ENCODE peak calls at places on chromosomes 13 and 19, in six cellular contexts. E, R, J, F, B and U are unnamed samples.

GRCh38 chr13:82062772-82063171 is 1721.8 kb upstream of the SPRY2 start:
- DNase-seq in E (no peak), R (no peak), J (no peak), F (no peak), B (peak; percentile 1), U (no peak)

GRCh38 chr13:26342898-26343297 is 89.0 kb downstream of the CDK8 start:
- DNase-seq in E (peak; percentile 30), R (no peak), J (no peak), F (no peak), B (no peak), U (no peak)

GRCh38 chr19:45994456-45994988 is 745 bp upstream of the CCDC61 start:
- DNase-seq in E (no peak), R (no peak), J (no peak), F (no peak), B (no peak), U (no peak)

GRCh38 chr13:51822106-51822840 is 18.3 kb upstream of the DHRS12 start:
- DNase-seq in E (no peak), R (no peak), J (no peak), F (no peak), B (no peak), U (no peak)

GRCh38 chr19:31389874-31390273 is 40.6 kb upstream of the TSHZ3 start:
- DNase-seq in E (no peak), R (no peak), J (no peak), F (no peak), B (no peak), U (no peak)

GRCh38 chr19:3108775-3109174 is 14.6 kb downstream of the GNA11 start:
- DNase-seq in E (peak; percentile 84), R (peak; percentile 83), J (peak; percentile 57), F (peak; percentile 50), B (peak; percentile 61), U (no peak)

GRCh38 chr13:20713014-20713376 is 9.5 kb downstream of the IL17D start:
- DNase-seq in E (no peak), R (no peak), J (no peak), F (no peak), B (no peak), U (no peak)

GRCh38 chr13:113565526-113566226 is 18.9 kb upstream of the TFDP1 start:
- DNase-seq in E (no peak), R (peak; percentile 53), J (no peak), F (no peak), B (no peak), U (no peak)

GRCh38 chr13:31859546-31859945 is 120.2 kb downstream of the RXFP2 start:
- DNase-seq in E (no peak), R (no peak), J (no peak), F (no peak), B (no peak), U (no peak)

GRCh38 chr19:47186337-47187022 is 44.5 kb downstream of the BBC3 start:
- DNase-seq in E (no peak), R (no peak), J (peak; percentile 36), F (no peak), B (no peak), U (no peak)

GRCh38 chr13:75666646-75667351 is 30.7 kb downstream of the LMO7 start:
- DNase-seq in E (no peak), R (no peak), J (no peak), F (peak; percentile 79), B (no peak), U (no peak)

GRCh38 chr13:52851153-52851962 is 2.9 kb upstream of the PCDH8 start:
- DNase-seq in E (no peak), R (peak; percentile 71), J (peak; percentile 22), F (no peak), B (no peak), U (peak; percentile 29)

GRCh38 chr19:49573451-49573850 is 6.9 kb downstream of the NOSIP start:
- DNase-seq in E (no peak), R (no peak), J (no peak), F (peak; percentile 20), B (no peak), U (no peak)

GRCh38 chr19:49570138-49570856 is 10.1 kb downstream of the NOSIP start:
- DNase-seq in E (peak; percentile 93), R (no peak), J (peak; percentile 87), F (peak; percentile 84), B (peak; percentile 92), U (peak; percentile 42)

GRCh38 chr19:49574206-49574755 is 6.1 kb downstream of the NOSIP start:
- DNase-seq in E (no peak), R (no peak), J (no peak), F (no peak), B (no peak), U (no peak)

GRCh38 chr19:49573009-49573408 is 7.3 kb downstream of the NOSIP start:
- DNase-seq in E (no peak), R (no peak), J (no peak), F (no peak), B (no peak), U (no peak)

DNA sequence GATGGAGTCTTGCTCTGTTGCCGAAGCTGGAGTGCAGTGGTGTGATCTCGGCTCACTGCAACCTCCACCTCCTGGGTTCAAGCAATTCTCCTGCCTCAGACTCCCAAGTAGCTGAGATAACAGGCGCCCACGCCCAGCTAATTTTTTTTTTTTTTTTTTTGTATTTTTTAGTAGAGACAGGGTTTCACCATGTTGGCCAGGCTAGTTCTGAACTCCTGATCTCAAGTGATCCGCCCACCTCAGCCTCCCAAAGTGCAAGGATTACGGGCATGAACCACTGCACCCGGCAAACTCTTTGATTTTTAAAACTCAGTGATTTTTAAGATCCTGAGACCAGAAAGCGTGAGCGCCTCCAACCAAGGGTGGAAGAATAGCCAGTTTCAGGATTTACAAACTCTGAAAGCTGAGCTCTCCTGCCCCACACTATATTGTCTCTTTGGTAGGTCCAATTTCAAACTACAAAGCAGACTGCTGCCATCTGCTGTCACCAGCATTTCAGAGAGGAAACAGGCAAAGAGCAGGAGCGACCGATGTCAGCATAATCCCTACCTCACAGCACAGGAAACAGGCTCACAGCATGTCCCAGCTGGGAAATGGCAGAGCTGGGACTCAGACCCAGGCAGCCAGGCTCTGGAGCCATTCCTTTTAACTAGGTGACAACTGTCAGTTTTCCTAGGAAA is 9.2 kb downstream of the NOSIP start:
- DNase-seq in E (peak; percentile 64), R (no peak), J (peak; percentile 80), F (no peak), B (peak; percentile 44), U (no peak)
- H3K27ac ChIP-seq in E (peak overlapping the region; percentile 53), R (no peak overlapping the region), J (peak overlapping the region; percentile 18), F (no peak overlapping the region), B (no peak overlapping the region), U (peak overlapping the region; percentile 77)

DNA sequence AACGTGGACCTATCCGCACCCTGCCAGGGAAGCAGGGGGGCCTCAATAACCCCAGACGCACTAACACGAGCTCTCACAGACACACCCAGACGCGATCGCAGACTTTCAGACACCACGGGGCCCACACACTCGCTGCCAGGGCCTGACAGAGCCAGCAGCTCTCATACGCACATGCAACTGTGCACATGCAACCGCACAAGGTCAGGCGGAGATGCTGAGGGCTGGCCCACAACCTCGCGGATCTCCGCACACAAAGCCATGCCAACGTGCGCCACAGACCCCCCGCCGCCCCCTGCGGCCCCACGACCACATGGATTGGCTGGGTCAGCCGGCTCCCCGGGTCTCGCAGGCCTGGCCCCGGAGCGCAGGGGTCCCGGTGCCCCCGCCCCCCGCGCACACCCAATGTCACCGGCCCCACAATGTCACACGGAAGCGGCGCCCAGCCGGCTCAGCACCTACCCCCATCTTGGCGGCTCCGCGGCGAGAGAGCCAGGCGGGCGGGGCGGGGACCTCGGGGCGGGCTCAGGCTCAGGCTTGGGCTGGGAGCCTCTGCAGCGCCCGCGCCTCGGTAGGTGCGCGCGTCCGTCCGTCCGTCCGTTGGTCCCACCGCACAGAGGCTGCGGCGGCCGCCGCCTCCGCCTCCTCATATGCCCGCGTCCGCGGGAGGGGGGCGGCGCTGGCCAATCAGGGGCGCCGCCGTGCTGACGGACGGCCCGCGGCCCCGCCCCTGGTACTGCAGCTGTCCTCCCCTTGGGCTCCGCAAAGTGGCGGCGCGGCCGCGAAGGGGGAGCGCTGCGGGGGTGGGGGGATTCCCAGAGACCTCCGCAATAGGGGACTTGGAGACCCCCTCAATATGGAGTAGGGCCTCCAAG is at the start of gene ATP1A3:
- DNase-seq in E (peak; percentile 76), R (peak; percentile 87), J (peak; percentile 36), F (peak; percentile 21), B (peak; percentile 57), U (peak; percentile 73)
- H3K27ac ChIP-seq in E (no peak within 1 kb of the TSS), R (no peak within 1 kb of the TSS), J (no peak within 1 kb of the TSS), F (no peak within 1 kb of the TSS), B (no peak within 1 kb of the TSS), U (peak within 1 kb of the TSS; percentile 78)

GRCh38 chr13:98182589-98182988 is 5.5 kb upstream of the RNF113B start:
- DNase-seq in E (no peak), R (no peak), J (no peak), F (no peak), B (no peak), U (no peak)

GRCh38 chr13:98184796-98185195 is 7.7 kb upstream of the RNF113B start:
- DNase-seq in E (no peak), R (no peak), J (no peak), F (peak; percentile 68), B (no peak), U (no peak)

GRCh38 chr13:98180092-98180491 is 3.0 kb upstream of the RNF113B start:
- DNase-seq in E (no peak), R (no peak), J (no peak), F (no peak), B (no peak), U (no peak)

GRCh38 chr13:98181106-98181815 is 4.2 kb upstream of the RNF113B start:
- DNase-seq in E (no peak), R (no peak), J (no peak), F (no peak), B (no peak), U (no peak)

GRCh38 chr13:98182153-98182552 is 5.1 kb upstream of the RNF113B start:
- DNase-seq in E (no peak), R (no peak), J (no peak), F (no peak), B (no peak), U (no peak)
- H3K27ac ChIP-seq in E (no peak overlapping the region), R (no peak overlapping the region), J (no peak overlapping the region), F (no peak overlapping the region), B (no peak overlapping the region), U (no peak overlapping the region)

GRCh38 chr19:5128251-5128931 is 159.5 kb downstream of the KDM4B start:
- DNase-seq in E (peak; percentile 90), R (no peak), J (no peak), F (peak; percentile 75), B (no peak), U (peak; percentile 75)

GRCh38 chr19:5127710-5128109 is 158.8 kb downstream of the KDM4B start:
- DNase-seq in E (no peak), R (no peak), J (no peak), F (no peak), B (no peak), U (no peak)

GRCh38 chr19:5130371-5131030 is 161.6 kb downstream of the KDM4B start:
- DNase-seq in E (no peak), R (no peak), J (no peak), F (no peak), B (no peak), U (no peak)

GRCh38 chr19:5129691-5130090 is 160.8 kb downstream of the KDM4B start:
- DNase-seq in E (no peak), R (no peak), J (no peak), F (no peak), B (no peak), U (no peak)

GRCh38 chr19:5128932-5129389 is 160.0 kb downstream of the KDM4B start:
- DNase-seq in E (peak; percentile 75), R (no peak), J (no peak), F (no peak), B (no peak), U (peak; percentile 46)
- H3K27ac ChIP-seq in E (no peak overlapping the region), R (no peak overlapping the region), J (no peak overlapping the region), F (no peak overlapping the region), B (no peak overlapping the region), U (peak overlapping the region; percentile 80)